ENCODE peak calls at places on chromosomes 7 and 10, in eight cellular contexts. One of them, this sample, is unnamed.

GRCh38 chr7:112056409-112056808 is 149.8 kb downstream of the DOCK4 start:
- DNase-seq in NAMALWA: no peak
- DNase-seq in stimulated activated CD4-positive, alpha-beta T cell treated with anti-CD3 and anti-CD28 coated beads, Interleukin-2, amount 100 ng/mL, for 24 hours: no peak
- DNase-seq in lower lobe of right lung: no peak
- DNase-seq in HCT116: no peak
- DNase-seq in activated CD4-positive, alpha-beta memory T cell treated with anti-CD3 and anti-CD28 coated beads, Interleukin-2, amount 10 ng/mL, durations not matched to agents 7 days and 5 days: no peak
- DNase-seq in kidney epithelial cell: no peak
- DNase-seq in AG09309: no peak
- DNase-seq in this sample: no peak

GRCh38 chr7:31553636-31554035 is 39.7 kb downstream of the ITPRID1 start:
- DNase-seq in stimulated activated CD4-positive, alpha-beta T cell treated with anti-CD3 and anti-CD28 coated beads, Interleukin-2, amount 100 ng/mL, for 24 hours: no peak
- DNase-seq in activated CD4-positive, alpha-beta memory T cell treated with anti-CD3 and anti-CD28 coated beads, Interleukin-2, amount 10 ng/mL, durations not matched to agents 7 days and 5 days: no peak
- DNase-seq in AG09309: no peak
- DNase-seq in NAMALWA: no peak
- DNase-seq in kidney epithelial cell: no peak
- DNase-seq in lower lobe of right lung: no peak
- DNase-seq in HCT116: no peak
- DNase-seq in this sample: no peak

GRCh38 chr10:132452216-132452650 is 55.2 kb downstream of the PWWP2B start:
- DNase-seq in lower lobe of right lung: peak
- DNase-seq in NAMALWA: no peak
- DNase-seq in kidney epithelial cell: no peak
- DNase-seq in activated CD4-positive, alpha-beta memory T cell treated with anti-CD3 and anti-CD28 coated beads, Interleukin-2, amount 10 ng/mL, durations not matched to agents 7 days and 5 days: no peak
- DNase-seq in HCT116: no peak
- DNase-seq in stimulated activated CD4-positive, alpha-beta T cell treated with anti-CD3 and anti-CD28 coated beads, Interleukin-2, amount 100 ng/mL, for 24 hours: peak
- DNase-seq in AG09309: no peak
- DNase-seq in this sample: no peak

GRCh38 chr7:112622159-112622715 is 141.4 kb downstream of the LSMEM1 start:
- DNase-seq in kidney epithelial cell: no peak
- DNase-seq in activated CD4-positive, alpha-beta memory T cell treated with anti-CD3 and anti-CD28 coated beads, Interleukin-2, amount 10 ng/mL, durations not matched to agents 7 days and 5 days: no peak
- DNase-seq in lower lobe of right lung: no peak
- DNase-seq in stimulated activated CD4-positive, alpha-beta T cell treated with anti-CD3 and anti-CD28 coated beads, Interleukin-2, amount 100 ng/mL, for 24 hours: no peak
- DNase-seq in NAMALWA: no peak
- DNase-seq in HCT116: no peak
- DNase-seq in AG09309: no peak
- DNase-seq in this sample: no peak

GRCh38 chr7:29281782-29282541 is 87.4 kb downstream of the CHN2 start:
- DNase-seq in activated CD4-positive, alpha-beta memory T cell treated with anti-CD3 and anti-CD28 coated beads, Interleukin-2, amount 10 ng/mL, durations not matched to agents 7 days and 5 days: no peak
- DNase-seq in stimulated activated CD4-positive, alpha-beta T cell treated with anti-CD3 and anti-CD28 coated beads, Interleukin-2, amount 100 ng/mL, for 24 hours: no peak
- DNase-seq in kidney epithelial cell: no peak
- DNase-seq in AG09309: no peak
- DNase-seq in NAMALWA: peak
- DNase-seq in lower lobe of right lung: no peak
- DNase-seq in HCT116: no peak
- DNase-seq in this sample: no peak

GRCh38 chr10:116122664-116123063 is 150.3 kb downstream of the GFRA1 start:
- DNase-seq in activated CD4-positive, alpha-beta memory T cell treated with anti-CD3 and anti-CD28 coated beads, Interleukin-2, amount 10 ng/mL, durations not matched to agents 7 days and 5 days: no peak
- DNase-seq in lower lobe of right lung: no peak
- DNase-seq in stimulated activated CD4-positive, alpha-beta T cell treated with anti-CD3 and anti-CD28 coated beads, Interleukin-2, amount 100 ng/mL, for 24 hours: no peak
- DNase-seq in NAMALWA: no peak
- DNase-seq in kidney epithelial cell: no peak
- DNase-seq in HCT116: no peak
- DNase-seq in AG09309: no peak
- DNase-seq in this sample: no peak

GRCh38 chr10:12333382-12334185 is 15.8 kb upstream of the CAMK1D start:
- DNase-seq in activated CD4-positive, alpha-beta memory T cell treated with anti-CD3 and anti-CD28 coated beads, Interleukin-2, amount 10 ng/mL, durations not matched to agents 7 days and 5 days: peak
- DNase-seq in NAMALWA: peak
- DNase-seq in HCT116: peak
- DNase-seq in kidney epithelial cell: peak
- DNase-seq in lower lobe of right lung: peak
- DNase-seq in AG09309: peak
- DNase-seq in stimulated activated CD4-positive, alpha-beta T cell treated with anti-CD3 and anti-CD28 coated beads, Interleukin-2, amount 100 ng/mL, for 24 hours: peak
- DNase-seq in this sample: peak

GRCh38 chr7:73520673-73521635 is 1.1 kb downstream of the BAZ1B start:
- DNase-seq in lower lobe of right lung: peak
- DNase-seq in stimulated activated CD4-positive, alpha-beta T cell treated with anti-CD3 and anti-CD28 coated beads, Interleukin-2, amount 100 ng/mL, for 24 hours: peak
- DNase-seq in activated CD4-positive, alpha-beta memory T cell treated with anti-CD3 and anti-CD28 coated beads, Interleukin-2, amount 10 ng/mL, durations not matched to agents 7 days and 5 days: peak
- DNase-seq in kidney epithelial cell: no peak
- DNase-seq in AG09309: peak
- DNase-seq in NAMALWA: peak
- DNase-seq in HCT116: no peak
- DNase-seq in this sample: no peak

GRCh38 chr7:116532102-116532501 is 7.3 kb downstream of the CAV1 start:
- DNase-seq in NAMALWA: no peak
- DNase-seq in AG09309: no peak
- DNase-seq in stimulated activated CD4-positive, alpha-beta T cell treated with anti-CD3 and anti-CD28 coated beads, Interleukin-2, amount 100 ng/mL, for 24 hours: no peak
- DNase-seq in activated CD4-positive, alpha-beta memory T cell treated with anti-CD3 and anti-CD28 coated beads, Interleukin-2, amount 10 ng/mL, durations not matched to agents 7 days and 5 days: no peak
- DNase-seq in kidney epithelial cell: no peak
- DNase-seq in HCT116: no peak
- DNase-seq in lower lobe of right lung: no peak
- DNase-seq in this sample: no peak

GRCh38 chr10:131636841-131637724 is 263.7 kb upstream of the PPP2R2D start:
- DNase-seq in stimulated activated CD4-positive, alpha-beta T cell treated with anti-CD3 and anti-CD28 coated beads, Interleukin-2, amount 100 ng/mL, for 24 hours: no peak
- DNase-seq in HCT116: no peak
- DNase-seq in lower lobe of right lung: no peak
- DNase-seq in activated CD4-positive, alpha-beta memory T cell treated with anti-CD3 and anti-CD28 coated beads, Interleukin-2, amount 10 ng/mL, durations not matched to agents 7 days and 5 days: peak
- DNase-seq in NAMALWA: no peak
- DNase-seq in AG09309: no peak
- DNase-seq in kidney epithelial cell: no peak
- DNase-seq in this sample: peak

This sample was measured in upper lobe of right lung.